ENCODE peak calls at places on chromosomes 1 and 21, in six cellular contexts. F is sigmoid colon, K is HCT116, U is suprapubic skin, G is stomach, B is HepG2. J is an unnamed sample.
A peak's percentile ranks its signal among the peaks of the same experiment; 100 is the strongest.

GRCh38 chr21:34351786-34352241 is 12.0 kb upstream of the KCNE2 start:
- DNase-seq in K (peak; percentile 48), G (peak; percentile 61), F (no peak), U (no peak), B (peak; percentile 80), J (peak; percentile 27)

GRCh38 chr1:175920401-175920800 is 177.0 kb upstream of the TNR start:
- DNase-seq in F (no peak), U (no peak), K (no peak), G (no peak), B (no peak), J (no peak)

GRCh38 chr1:52706941-52707926 is 9.1 kb upstream of the COA7 start:
- DNase-seq in K (no peak), B (no peak), G (no peak), U (no peak), F (no peak), J (no peak)

GRCh38 chr21:15065381-15066230 is 806 bp upstream of the NRIP1 start:
- DNase-seq in G (peak; percentile 68), K (no peak), B (peak; percentile 39), U (peak; percentile 83), F (peak; percentile 93), J (no peak)

GRCh38 chr21:29342394-29342957 is 43.8 kb downstream of the BACH1 start:
- DNase-seq in F (peak; percentile 82), K (no peak), B (no peak), U (peak; percentile 82), G (no peak), J (no peak)

GRCh38 chr1:36420409-36420808 is 22.7 kb upstream of the LSM10 start:
- DNase-seq in F (peak; percentile 72), B (no peak), U (no peak), K (no peak), G (no peak), J (no peak)

GRCh38 chr1:233025156-233025555 is 74.7 kb downstream of the NTPCR start:
- DNase-seq in G (peak; percentile 63), U (no peak), F (no peak), K (no peak), B (peak; percentile 18), J (no peak)

GRCh38 chr1:76330993-76331603 is 256.6 kb downstream of the ST6GALNAC3 start:
- DNase-seq in K (peak; percentile 63), F (no peak), U (no peak), B (peak; percentile 18), G (no peak), J (peak; percentile 0)

GRCh38 chr1:224259986-224260385 is 70.0 kb downstream of the NVL start:
- DNase-seq in U (no peak), F (no peak), B (no peak), G (no peak), K (no peak), J (no peak)

GRCh38 chr1:234555390-234556112 is 54.4 kb downstream of the IRF2BP2 start:
- DNase-seq in G (no peak), U (no peak), F (no peak), B (no peak), K (no peak), J (no peak)

GRCh38 chr1:235993652-235994051 is 71.2 kb downstream of the NID1 start:
- DNase-seq in G (no peak), F (no peak), K (no peak), U (no peak), B (no peak), J (no peak)

GRCh38 chr1:54409156-54410142 is 3.3 kb upstream of the SSBP3 start:
- DNase-seq in U (no peak), F (no peak), B (no peak), K (no peak), G (peak; percentile 28), J (no peak)

GRCh38 chr1:170537798-170538503 is 6.0 kb downstream of the GORAB start:
- DNase-seq in G (no peak), B (peak; percentile 30), K (no peak), U (no peak), F (no peak), J (no peak)

GRCh38 chr1:245894843-245895242 is 612.2 kb downstream of the SMYD3 start:
- DNase-seq in K (no peak), G (no peak), U (no peak), B (no peak), F (no peak), J (no peak)

GRCh38 chr21:15255359-15256157 is 190.8 kb upstream of the NRIP1 start:
- DNase-seq in G (no peak), U (no peak), B (no peak), F (no peak), K (no peak), J (no peak)

GRCh38 chr1:216416488-216416887 is 6.8 kb downstream of the USH2A start:
- DNase-seq in B (no peak), F (no peak), G (no peak), U (no peak), K (no peak), J (no peak)

GRCh38 chr1:10380594-10381275 is 18.1 kb upstream of the PGD start:
- DNase-seq in G (no peak), F (peak; percentile 68), B (peak; percentile 30), K (no peak), U (no peak), J (no peak)

GRCh38 chr1:192462630-192463029 is 112.9 kb upstream of the RGS1 start:
- DNase-seq in U (no peak), K (no peak), F (no peak), B (no peak), G (no peak), J (no peak)

GRCh38 chr1:27428316-27429028 is 36.0 kb downstream of the GPR3 start:
- DNase-seq in B (no peak), G (no peak), F (peak; percentile 76), U (no peak), K (no peak), J (no peak)

GRCh38 chr1:156090138-156090821 is 8.0 kb upstream of the MEX3A start:
- DNase-seq in K (no peak), U (no peak), G (no peak), B (no peak), F (no peak), J (no peak)

GRCh38 chr1:36126797-36127500 is 1.9 kb upstream of the COL8A2 start:
- DNase-seq in F (no peak), U (no peak), B (no peak), K (no peak), G (no peak), J (no peak)

GRCh38 chr1:15401391-15402055 is 8.2 kb upstream of the EFHD2 start:
- DNase-seq in K (no peak), F (no peak), U (no peak), B (no peak), G (no peak), J (no peak)

GRCh38 chr1:229556551-229556950 is 2.0 kb downstream of the ABCB10 start:
- DNase-seq in U (no peak), B (peak; percentile 18), F (no peak), K (no peak), G (no peak), J (no peak)

GRCh38 chr1:18299441-18300338 is 181.0 kb upstream of the KLHDC7A start:
- DNase-seq in U (no peak), B (peak; percentile 13), K (peak; percentile 10), G (peak; percentile 40), F (no peak), J (peak; percentile 52)

GRCh38 chr1:183804916-183805734 is at the start of gene RGL1:
- DNase-seq in B (peak; percentile 61), F (peak; percentile 94), K (peak; percentile 22), U (peak; percentile 82), G (peak; percentile 46), J (peak; percentile 37)

GRCh38 chr1:31591425-31592093 is 15.2 kb downstream of the TINAGL1 start:
- DNase-seq in K (no peak), B (no peak), F (peak; percentile 83), G (no peak), U (no peak), J (no peak)

GRCh38 chr1:224879404-224879803 is 50.1 kb upstream of the DNAH14 start:
- DNase-seq in U (no peak), G (no peak), K (no peak), B (no peak), F (no peak), J (no peak)

GRCh38 chr1:25238046-25238445 is 5.7 kb upstream of the SYF2 start:
- DNase-seq in U (no peak), B (no peak), G (no peak), F (no peak), K (no peak), J (no peak)

GRCh38 chr1:25232866-25233784 is 823 bp upstream of the SYF2 start:
- DNase-seq in F (peak; percentile 92), K (peak; percentile 83), U (peak; percentile 93), B (peak; percentile 91), G (peak; percentile 68), J (peak; percentile 62)

GRCh38 chr1:25232027-25232865 is at the start of gene SYF2:
- DNase-seq in K (peak; percentile 84), U (peak; percentile 97), B (peak; percentile 93), F (peak; percentile 97), G (peak; percentile 88), J (peak; percentile 92)
- TF ChIP-seq POLR2A in K (peak; percentile 54), U (peak; percentile 34), B (peak; percentile 64), F (peak; percentile 88), G (no peak), J (peak; percentile 72)

DNA sequence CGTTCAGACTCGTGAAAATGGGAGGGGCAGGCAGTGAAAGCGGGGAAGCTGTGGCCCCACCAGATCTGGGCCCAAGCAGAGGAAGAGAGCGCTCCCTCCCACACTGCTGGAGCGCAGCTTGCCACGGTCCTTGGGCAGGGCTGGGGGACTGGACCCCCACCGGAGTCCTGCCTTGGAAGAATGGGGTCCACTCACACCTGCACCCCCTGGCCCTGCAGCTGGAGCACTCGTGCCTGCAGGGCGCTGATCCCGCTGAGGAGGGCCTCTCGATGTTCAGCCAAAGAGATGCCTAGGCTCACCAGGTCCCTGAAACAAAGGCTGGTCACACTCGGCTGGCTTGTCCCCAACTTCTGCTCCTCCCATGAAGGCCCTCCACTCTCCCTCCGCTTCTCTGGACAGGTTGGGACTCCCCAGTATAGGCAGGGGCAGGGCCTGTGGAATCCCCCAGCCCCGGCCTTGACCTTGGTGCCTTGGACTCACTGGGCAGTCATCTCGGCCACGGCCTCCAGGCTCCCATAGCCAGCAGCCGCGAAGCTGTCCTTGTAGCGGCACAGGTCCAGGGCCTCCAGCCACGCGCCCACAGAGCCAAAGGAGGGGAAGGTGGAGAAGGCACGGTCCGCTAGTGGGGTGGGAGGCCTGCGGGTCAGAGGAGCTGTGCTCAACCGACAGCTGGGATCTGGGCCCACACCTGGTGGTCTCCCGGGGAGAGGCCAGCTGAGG is 26.0 kb downstream of the CDCA8 start:
- DNase-seq in F (no peak), K (no peak), B (no peak), U (no peak), G (no peak), J (no peak)
- TF ChIP-seq POLR2AphosphoS5 in F (no peak), K (no peak), B (no peak), U (no peak), G (no peak), J (no peak)

DNA sequence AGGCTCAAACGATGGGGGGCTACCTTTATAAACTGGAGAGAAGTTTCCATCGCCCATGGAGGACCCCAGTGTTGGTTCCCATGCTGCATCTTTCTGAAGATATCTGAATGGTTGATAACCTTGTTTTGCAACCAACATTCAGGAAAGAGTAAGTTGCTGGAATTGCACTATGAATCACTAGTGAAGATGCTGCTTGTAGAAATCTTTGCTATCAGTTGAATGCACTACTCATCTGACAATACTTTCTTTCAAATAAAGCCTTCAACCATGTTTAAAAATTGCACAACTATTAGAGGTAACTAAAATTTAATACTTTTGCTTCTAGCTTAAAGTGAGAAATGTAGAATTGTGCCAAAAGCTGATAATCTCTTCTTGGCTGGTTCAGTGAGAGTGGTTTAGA is 86.8 kb upstream of the HIVEP3 start:
- DNase-seq in G (no peak), K (no peak), F (no peak), B (no peak), U (no peak), J (no peak)
- TF ChIP-seq POLR2A in G (no peak), K (no peak), F (no peak), B (no peak), U (no peak), J (no peak)

GRCh38 chr1:48493970-48494769 is 22.2 kb upstream of the SPATA6 start:
- DNase-seq in U (no peak), B (peak; percentile 89), F (peak; percentile 67), K (no peak), G (no peak), J (no peak)
- TF ChIP-seq POLR2AphosphoS5 in U (no peak), B (no peak), F (peak; percentile 42), K (no peak), G (peak; percentile 39), J (no peak)